ENCODE peak calls at places on chromosome 4, in eight cellular contexts. One of them, this sample, is unnamed.

GRCh38 chr4:2927696-2928075 is 35.5 kb downstream of the NOP14 start:
- DNase-seq in HCT116: no peak
- DNase-seq in upper lobe of left lung: no peak
- DNase-seq in HepG2: no peak
- DNase-seq in H1: no peak
- DNase-seq in transverse colon: no peak
- DNase-seq in GM12892: no peak
- DNase-seq in stomach: no peak
- DNase-seq in this sample: peak

GRCh38 chr4:122777846-122778501 is 45.5 kb downstream of the BBS12 start:
- DNase-seq in HCT116: no peak
- DNase-seq in upper lobe of left lung: no peak
- DNase-seq in HepG2: no peak
- DNase-seq in H1: no peak
- DNase-seq in transverse colon: no peak
- DNase-seq in GM12892: no peak
- DNase-seq in stomach: no peak
- DNase-seq in this sample: no peak

GRCh38 chr4:81635747-81636146 is 164.0 kb upstream of the RASGEF1B start:
- DNase-seq in HCT116: peak
- DNase-seq in upper lobe of left lung: no peak
- DNase-seq in HepG2: no peak
- DNase-seq in H1: no peak
- DNase-seq in transverse colon: peak
- DNase-seq in GM12892: no peak
- DNase-seq in stomach: peak
- DNase-seq in this sample: no peak

GRCh38 chr4:161929966-161930365 is 233.8 kb downstream of the FSTL5 start:
- DNase-seq in HCT116: no peak
- DNase-seq in upper lobe of left lung: no peak
- DNase-seq in HepG2: no peak
- DNase-seq in H1: no peak
- DNase-seq in transverse colon: no peak
- DNase-seq in GM12892: no peak
- DNase-seq in stomach: no peak
- DNase-seq in this sample: no peak

GRCh38 chr4:6491235-6491634 is 18.8 kb upstream of the PPP2R2C start:
- DNase-seq in HCT116: no peak
- DNase-seq in upper lobe of left lung: no peak
- DNase-seq in HepG2: no peak
- DNase-seq in H1: no peak
- DNase-seq in transverse colon: no peak
- DNase-seq in GM12892: no peak
- DNase-seq in stomach: no peak
- DNase-seq in this sample: no peak

GRCh38 chr4:30720021-30720655 is at the start of gene PCDH7:
- DNase-seq in HCT116: no peak
- DNase-seq in upper lobe of left lung: peak
- DNase-seq in HepG2: no peak
- DNase-seq in H1: no peak
- DNase-seq in transverse colon: peak
- DNase-seq in GM12892: peak
- DNase-seq in stomach: peak
- DNase-seq in this sample: no peak

GRCh38 chr4:109730294-109731051 is 603 bp upstream of the PLA2G12A start:
- DNase-seq in HCT116: no peak
- DNase-seq in upper lobe of left lung: peak
- DNase-seq in HepG2: no peak
- DNase-seq in H1: peak
- DNase-seq in transverse colon: peak
- DNase-seq in GM12892: no peak
- DNase-seq in stomach: peak
- DNase-seq in this sample: peak

GRCh38 chr4:10005632-10006031 is 15.7 kb downstream of the SLC2A9 start:
- DNase-seq in HCT116: no peak
- DNase-seq in upper lobe of left lung: no peak
- DNase-seq in HepG2: no peak
- DNase-seq in H1: no peak
- DNase-seq in transverse colon: no peak
- DNase-seq in GM12892: no peak
- DNase-seq in stomach: no peak
- DNase-seq in this sample: no peak

GRCh38 chr4:151013944-151014343 is 1.1 kb downstream of the LRBA start:
- DNase-seq in HCT116: no peak
- DNase-seq in upper lobe of left lung: no peak
- DNase-seq in HepG2: no peak
- DNase-seq in H1: no peak
- DNase-seq in transverse colon: no peak
- DNase-seq in GM12892: no peak
- DNase-seq in stomach: no peak
- DNase-seq in this sample: no peak

GRCh38 chr4:151013491-151013890 is 1.6 kb downstream of the LRBA start:
- DNase-seq in HCT116: no peak
- DNase-seq in upper lobe of left lung: no peak
- DNase-seq in HepG2: no peak
- DNase-seq in H1: no peak
- DNase-seq in transverse colon: no peak
- DNase-seq in GM12892: no peak
- DNase-seq in stomach: no peak
- DNase-seq in this sample: no peak

GRCh38 chr4:151014521-151015457 is at the start of gene LRBA:
- DNase-seq in HCT116: peak
- DNase-seq in upper lobe of left lung: no peak
- DNase-seq in HepG2: peak
- DNase-seq in H1: peak
- DNase-seq in transverse colon: peak
- DNase-seq in GM12892: peak
- DNase-seq in stomach: peak
- DNase-seq in this sample: peak

GRCh38 chr4:151012836-151013235 is 2.2 kb downstream of the LRBA start:
- DNase-seq in HCT116: peak
- DNase-seq in upper lobe of left lung: no peak
- DNase-seq in HepG2: no peak
- DNase-seq in H1: no peak
- DNase-seq in transverse colon: peak
- DNase-seq in GM12892: no peak
- DNase-seq in stomach: peak
- DNase-seq in this sample: no peak

DNA sequence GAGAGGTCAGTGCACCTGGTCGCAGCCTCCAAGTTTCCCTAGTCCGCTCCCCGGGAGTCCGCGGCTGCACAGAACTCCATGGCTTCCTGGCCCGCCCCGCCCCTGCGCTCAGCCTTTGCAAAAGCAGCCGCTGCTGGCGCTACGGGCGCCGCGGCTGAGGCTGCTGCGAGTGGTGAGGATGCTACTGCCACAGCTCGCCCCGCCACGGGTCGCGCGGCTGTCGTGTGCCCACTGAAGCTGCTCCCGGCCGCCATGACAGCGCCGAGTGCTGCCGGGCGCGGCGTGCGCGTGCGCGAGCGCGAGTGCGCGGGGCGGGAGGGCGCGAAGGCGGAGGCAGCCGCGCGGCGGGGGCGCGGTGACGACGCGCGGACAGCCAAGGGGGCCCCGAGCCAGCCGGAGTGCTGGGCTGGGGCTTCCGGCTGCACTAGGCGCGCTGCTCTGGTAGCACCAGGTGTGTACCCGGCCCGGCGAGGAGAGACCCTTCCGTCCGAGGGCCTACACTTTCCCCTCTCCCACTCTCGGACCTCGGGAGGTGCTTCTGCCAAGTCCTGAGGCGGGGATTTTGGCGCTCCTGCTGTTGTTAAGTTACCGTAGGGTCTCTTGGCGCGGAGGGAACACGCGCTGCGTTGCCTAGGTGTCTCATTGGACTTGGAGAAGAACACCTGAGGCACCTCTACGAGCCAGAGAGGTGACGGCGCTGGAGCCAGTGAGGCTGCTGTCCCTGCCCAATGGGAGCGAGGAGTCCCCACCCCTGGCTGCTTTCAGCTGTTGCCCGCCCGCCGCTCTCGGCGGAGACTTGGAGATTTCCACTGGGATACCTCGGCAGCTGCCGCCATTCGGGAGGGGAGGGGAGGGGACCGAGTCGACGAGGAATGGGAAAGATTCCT is 617 bp upstream of the LRBA start:
- DNase-seq in HCT116: peak
- DNase-seq in upper lobe of left lung: peak
- DNase-seq in HepG2: peak
- DNase-seq in H1: peak
- DNase-seq in transverse colon: peak
- DNase-seq in GM12892: peak
- DNase-seq in stomach: peak
- DNase-seq in this sample: peak
- TF ChIP-seq POLR2A in HCT116: peak
- TF ChIP-seq POLR2A in upper lobe of left lung: peak
- TF ChIP-seq POLR2A in HepG2: peak
- TF ChIP-seq POLR2A in H1: peak
- TF ChIP-seq POLR2A in transverse colon: peak
- TF ChIP-seq POLR2A in GM12892: peak
- TF ChIP-seq POLR2A in stomach: no peak
- TF ChIP-seq POLR2A in this sample: no peak

GRCh38 chr4:55445921-55446577 is 50.3 kb downstream of the TMEM165 start:
- DNase-seq in HCT116: no peak
- DNase-seq in upper lobe of left lung: no peak
- DNase-seq in HepG2: no peak
- DNase-seq in H1: no peak
- DNase-seq in transverse colon: no peak
- DNase-seq in GM12892: no peak
- DNase-seq in stomach: no peak
- DNase-seq in this sample: no peak

GRCh38 chr4:55444822-55445221 is 49.1 kb downstream of the TMEM165 start:
- DNase-seq in HCT116: peak
- DNase-seq in upper lobe of left lung: no peak
- DNase-seq in HepG2: peak
- DNase-seq in H1: no peak
- DNase-seq in transverse colon: no peak
- DNase-seq in GM12892: no peak
- DNase-seq in stomach: no peak
- DNase-seq in this sample: no peak

GRCh38 chr4:55446578-55446922 is 50.8 kb downstream of the TMEM165 start:
- DNase-seq in HCT116: no peak
- DNase-seq in upper lobe of left lung: no peak
- DNase-seq in HepG2: no peak
- DNase-seq in H1: no peak
- DNase-seq in transverse colon: no peak
- DNase-seq in GM12892: no peak
- DNase-seq in stomach: no peak
- DNase-seq in this sample: no peak

GRCh38 chr4:55447826-55448225 is 52.1 kb downstream of the TMEM165 start:
- DNase-seq in HCT116: no peak
- DNase-seq in upper lobe of left lung: no peak
- DNase-seq in HepG2: no peak
- DNase-seq in H1: no peak
- DNase-seq in transverse colon: no peak
- DNase-seq in GM12892: no peak
- DNase-seq in stomach: no peak
- DNase-seq in this sample: no peak

GRCh38 chr4:55447108-55447708 is 51.5 kb downstream of the TMEM165 start:
- DNase-seq in HCT116: no peak
- DNase-seq in upper lobe of left lung: no peak
- DNase-seq in HepG2: no peak
- DNase-seq in H1: no peak
- DNase-seq in transverse colon: no peak
- DNase-seq in GM12892: no peak
- DNase-seq in stomach: no peak
- DNase-seq in this sample: no peak
- TF ChIP-seq POLR2AphosphoS5 in HCT116: no peak
- TF ChIP-seq POLR2AphosphoS5 in upper lobe of left lung: no peak
- TF ChIP-seq POLR2AphosphoS5 in HepG2: no peak
- TF ChIP-seq POLR2AphosphoS5 in H1: no peak
- TF ChIP-seq POLR2AphosphoS5 in transverse colon: no peak
- TF ChIP-seq POLR2AphosphoS5 in GM12892: no peak
- TF ChIP-seq POLR2AphosphoS5 in stomach: no peak
- TF ChIP-seq POLR2AphosphoS5 in this sample: no peak

GRCh38 chr4:174117445-174117844 is 166.0 kb downstream of the FBXO8 start:
- DNase-seq in HCT116: no peak
- DNase-seq in upper lobe of left lung: no peak
- DNase-seq in HepG2: no peak
- DNase-seq in H1: no peak
- DNase-seq in transverse colon: no peak
- DNase-seq in GM12892: no peak
- DNase-seq in stomach: no peak
- DNase-seq in this sample: no peak

GRCh38 chr4:174120446-174121142 is 162.9 kb downstream of the FBXO8 start:
- DNase-seq in HCT116: peak
- DNase-seq in upper lobe of left lung: peak
- DNase-seq in HepG2: peak
- DNase-seq in H1: no peak
- DNase-seq in transverse colon: no peak
- DNase-seq in GM12892: no peak
- DNase-seq in stomach: no peak
- DNase-seq in this sample: no peak

GRCh38 chr4:174118171-174118570 is 165.3 kb downstream of the FBXO8 start:
- DNase-seq in HCT116: no peak
- DNase-seq in upper lobe of left lung: no peak
- DNase-seq in HepG2: no peak
- DNase-seq in H1: no peak
- DNase-seq in transverse colon: no peak
- DNase-seq in GM12892: no peak
- DNase-seq in stomach: no peak
- DNase-seq in this sample: no peak

GRCh38 chr4:174119818-174120217 is 163.6 kb downstream of the FBXO8 start:
- DNase-seq in HCT116: no peak
- DNase-seq in upper lobe of left lung: no peak
- DNase-seq in HepG2: no peak
- DNase-seq in H1: no peak
- DNase-seq in transverse colon: no peak
- DNase-seq in GM12892: no peak
- DNase-seq in stomach: no peak
- DNase-seq in this sample: no peak

GRCh38 chr4:174119051-174119450 is 164.4 kb downstream of the FBXO8 start:
- DNase-seq in HCT116: no peak
- DNase-seq in upper lobe of left lung: no peak
- DNase-seq in HepG2: no peak
- DNase-seq in H1: no peak
- DNase-seq in transverse colon: no peak
- DNase-seq in GM12892: no peak
- DNase-seq in stomach: no peak
- DNase-seq in this sample: no peak
- TF ChIP-seq POLR2A in HCT116: no peak
- TF ChIP-seq POLR2A in upper lobe of left lung: no peak
- TF ChIP-seq POLR2A in HepG2: no peak
- TF ChIP-seq POLR2A in H1: no peak
- TF ChIP-seq POLR2A in transverse colon: no peak
- TF ChIP-seq POLR2A in GM12892: no peak
- TF ChIP-seq POLR2A in stomach: no peak
- TF ChIP-seq POLR2A in this sample: no peak

GRCh38 chr4:70359115-70359661 is 1.4 kb upstream of the SMR3A start:
- DNase-seq in HCT116: no peak
- DNase-seq in upper lobe of left lung: no peak
- DNase-seq in HepG2: no peak
- DNase-seq in H1: no peak
- DNase-seq in transverse colon: no peak
- DNase-seq in GM12892: no peak
- DNase-seq in stomach: no peak
- DNase-seq in this sample: no peak

GRCh38 chr4:70367813-70368212 is 7.3 kb downstream of the SMR3A start:
- DNase-seq in HCT116: no peak
- DNase-seq in upper lobe of left lung: no peak
- DNase-seq in HepG2: no peak
- DNase-seq in H1: no peak
- DNase-seq in transverse colon: no peak
- DNase-seq in GM12892: no peak
- DNase-seq in stomach: no peak
- DNase-seq in this sample: no peak

GRCh38 chr4:70365479-70365878 is 4.9 kb downstream of the SMR3A start:
- DNase-seq in HCT116: no peak
- DNase-seq in upper lobe of left lung: no peak
- DNase-seq in HepG2: peak
- DNase-seq in H1: no peak
- DNase-seq in transverse colon: no peak
- DNase-seq in GM12892: no peak
- DNase-seq in stomach: no peak
- DNase-seq in this sample: no peak

GRCh38 chr4:70360460-70360859 is at the start of gene SMR3A:
- DNase-seq in HCT116: no peak
- DNase-seq in upper lobe of left lung: no peak
- DNase-seq in HepG2: no peak
- DNase-seq in H1: no peak
- DNase-seq in transverse colon: no peak
- DNase-seq in GM12892: no peak
- DNase-seq in stomach: no peak
- DNase-seq in this sample: no peak

GRCh38 chr4:70364002-70364401 is 3.4 kb downstream of the SMR3A start:
- DNase-seq in HCT116: no peak
- DNase-seq in upper lobe of left lung: no peak
- DNase-seq in HepG2: no peak
- DNase-seq in H1: no peak
- DNase-seq in transverse colon: no peak
- DNase-seq in GM12892: no peak
- DNase-seq in stomach: no peak
- DNase-seq in this sample: no peak
- TF ChIP-seq POLR2AphosphoS5 in HCT116: no peak
- TF ChIP-seq POLR2AphosphoS5 in upper lobe of left lung: no peak
- TF ChIP-seq POLR2AphosphoS5 in HepG2: no peak
- TF ChIP-seq POLR2AphosphoS5 in H1: no peak
- TF ChIP-seq POLR2AphosphoS5 in transverse colon: no peak
- TF ChIP-seq POLR2AphosphoS5 in GM12892: no peak
- TF ChIP-seq POLR2AphosphoS5 in stomach: no peak
- TF ChIP-seq POLR2AphosphoS5 in this sample: no peak

This sample was measured in breast epithelium.